ENCODE peak calls at places on chromosomes 4 and X, in nine cellular contexts. C is GM23248; G is right atrium auricular region; L is CD8-positive, alpha-beta memory T cell; T is A549; D is astrocyte; K is AG04450; N is mucosa of descending colon; Q is effector memory CD4-positive, alpha-beta T cell. V is an unnamed sample.

GRCh38 chr4:69718376-69719293 is 41.8 kb downstream of the SULT1B1 start:
- DNase-seq in Q (no peak), G (no peak), T (no peak), C (peak; percentile 34), N (no peak), L (no peak), D (peak; percentile 15), K (no peak), V (no peak)

GRCh38 chrX:119981286-119982070 is 37.9 kb upstream of the NKAP start:
- DNase-seq in N (no peak), T (no peak), G (no peak), D (no peak), L (no peak), Q (no peak), K (no peak), C (peak; percentile 49), V (peak; percentile 25)

GRCh38 chr4:166324321-166324720 is 451.3 kb downstream of the TLL1 start:
- DNase-seq in Q (no peak), G (no peak), D (no peak), T (no peak), L (no peak), K (no peak), N (no peak), C (no peak), V (no peak)

GRCh38 chr4:5165419-5166369 is 114.4 kb downstream of the STK32B start:
- DNase-seq in G (no peak), K (no peak), C (peak; percentile 52), L (no peak), T (no peak), Q (no peak), D (peak; percentile 66), N (no peak), V (no peak)

GRCh38 chr4:47722176-47722575 is 115.7 kb downstream of the CORIN start:
- DNase-seq in L (no peak), G (no peak), K (no peak), Q (no peak), D (no peak), N (no peak), T (no peak), C (no peak), V (no peak)

GRCh38 chr4:72208421-72209075 is 176.7 kb downstream of the NPFFR2 start:
- DNase-seq in Q (no peak), T (no peak), G (no peak), C (peak; percentile 1), L (no peak), K (no peak), N (no peak), D (no peak), V (no peak)

GRCh38 chr4:154720123-154720522 is 23.7 kb upstream of the LRAT start:
- DNase-seq in K (no peak), G (no peak), C (no peak), L (no peak), T (no peak), D (peak; percentile 3), Q (no peak), N (no peak), V (no peak)

GRCh38 chrX:150269613-150270254 is 93.4 kb upstream of the MAMLD1 start:
- DNase-seq in G (no peak), Q (no peak), N (no peak), D (peak; percentile 21), K (no peak), T (peak; percentile 69), C (peak; percentile 3), L (no peak), V (no peak)

GRCh38 chr4:73603307-73603710 is 16.9 kb downstream of the RASSF6 start:
- DNase-seq in C (no peak), G (no peak), T (peak; percentile 51), N (no peak), D (peak; percentile 65), L (no peak), K (peak; percentile 58), Q (no peak), V (no peak)

GRCh38 chrX:47321386-47321785 is 49.0 kb upstream of the ZNF157 start:
- DNase-seq in N (no peak), T (no peak), C (peak; percentile 81), G (peak; percentile 59), Q (no peak), K (no peak), L (no peak), D (peak; percentile 45), V (no peak)

GRCh38 chr4:41155194-41155830 is 59.0 kb downstream of the APBB2 start:
- DNase-seq in Q (no peak), L (no peak), G (no peak), N (no peak), D (peak; percentile 93), K (no peak), C (peak; percentile 86), T (no peak), V (no peak)

GRCh38 chrX:154432210-154432609 is 3.7 kb downstream of the ATP6AP1 start:
- DNase-seq in N (no peak), Q (no peak), D (no peak), T (no peak), K (no peak), C (no peak), L (no peak), G (no peak), V (no peak)

GRCh38 chr4:114368751-114369150 is 229.9 kb upstream of the UGT8 start:
- DNase-seq in N (no peak), L (no peak), Q (no peak), K (no peak), T (no peak), C (peak; percentile 31), G (no peak), D (no peak), V (no peak)

GRCh38 chr4:16858275-16858752 is 40.1 kb downstream of the LDB2 start:
- DNase-seq in T (no peak), N (no peak), K (peak; percentile 79), Q (no peak), D (peak; percentile 91), L (no peak), G (no peak), C (peak; percentile 32), V (no peak)

GRCh38 chrX:1385251-1385794 is 6.6 kb downstream of the SLC25A6 start:
- DNase-seq in T (no peak), L (no peak), G (peak; percentile 58), Q (no peak), K (no peak), D (no peak), C (no peak), N (no peak), V (no peak)

GRCh38 chr4:133320576-133321170 is 171.6 kb downstream of the PCDH10 start:
- DNase-seq in C (peak; percentile 36), Q (no peak), D (peak; percentile 11), K (no peak), G (no peak), T (peak; percentile 21), N (no peak), L (no peak), V (no peak)

DNA sequence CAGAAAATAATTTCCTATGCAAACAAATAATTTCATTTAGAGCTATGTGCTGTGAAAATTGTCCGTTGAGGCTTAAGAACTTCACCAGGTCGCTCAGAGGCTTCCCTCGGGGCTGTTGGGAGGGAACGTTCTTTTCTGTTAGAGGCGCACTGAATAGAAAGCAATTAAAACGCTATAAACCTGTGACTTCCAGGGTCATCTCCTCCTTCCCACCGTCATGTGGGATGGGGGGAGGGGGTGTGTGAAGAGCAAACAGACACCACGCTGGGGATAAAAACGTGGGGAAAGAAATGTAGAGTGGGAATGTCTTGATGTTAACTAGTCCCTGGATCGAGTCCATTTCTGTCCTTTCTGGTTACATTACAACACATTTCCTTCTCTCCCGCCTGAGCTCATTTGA is 35.3 kb upstream of the ZNF518B start:
- DNase-seq in C (no peak), G (no peak), K (no peak), N (no peak), L (no peak), Q (no peak), D (no peak), T (no peak), V (no peak)
- H3K4me3 ChIP-seq in C (no peak overlapping the region), G (no peak overlapping the region), K (no peak overlapping the region), N (no peak overlapping the region), L (no peak overlapping the region), Q (no peak overlapping the region), D (no peak overlapping the region), T (no peak overlapping the region), V (no peak overlapping the region)

GRCh38 chr4:25346913-25347312 is 30.1 kb upstream of the ANAPC4 start:
- DNase-seq in L (no peak), T (no peak), G (no peak), C (no peak), N (no peak), Q (no peak), K (no peak), D (no peak), V (no peak)
- H3K4me3 ChIP-seq in L (no peak overlapping the region), T (no peak overlapping the region), G (no peak overlapping the region), C (no peak overlapping the region), N (no peak overlapping the region), Q (no peak overlapping the region), K (no peak overlapping the region), D (no peak overlapping the region), V (no peak overlapping the region)

GRCh38 chr4:110636677-110637407 is 14.0 kb upstream of the PITX2 start:
- DNase-seq in G (no peak), T (peak; percentile 56), C (peak; percentile 90), D (peak; percentile 26), K (no peak), L (no peak), N (no peak), Q (no peak), V (no peak)
- H3K4me3 ChIP-seq in G (peak overlapping the region; percentile 42), T (peak overlapping the region; percentile 70), C (peak overlapping the region; percentile 88), D (peak overlapping the region; percentile 40), K (peak overlapping the region; percentile 43), L (no peak overlapping the region), N (no peak overlapping the region), Q (no peak overlapping the region), V (peak overlapping the region; percentile 35)

GRCh38 chr4:118338981-118339765 is 13.6 kb downstream of the PRSS12 start:
- DNase-seq in C (peak; percentile 76), Q (no peak), L (no peak), N (no peak), D (peak; percentile 68), T (no peak), K (peak; percentile 67), G (no peak), V (no peak)

GRCh38 chr4:118337954-118338353 is 14.8 kb downstream of the PRSS12 start:
- DNase-seq in K (no peak), N (no peak), C (peak; percentile 56), L (no peak), T (no peak), D (no peak), Q (no peak), G (no peak), V (no peak)

GRCh38 chr4:118338518-118338917 is 14.3 kb downstream of the PRSS12 start:
- DNase-seq in C (no peak), N (no peak), D (no peak), Q (no peak), T (no peak), G (no peak), K (no peak), L (no peak), V (no peak)

GRCh38 chr4:118335774-118336173 is 17.0 kb downstream of the PRSS12 start:
- DNase-seq in T (no peak), D (no peak), C (no peak), G (no peak), L (no peak), Q (no peak), N (no peak), K (no peak), V (no peak)

DNA sequence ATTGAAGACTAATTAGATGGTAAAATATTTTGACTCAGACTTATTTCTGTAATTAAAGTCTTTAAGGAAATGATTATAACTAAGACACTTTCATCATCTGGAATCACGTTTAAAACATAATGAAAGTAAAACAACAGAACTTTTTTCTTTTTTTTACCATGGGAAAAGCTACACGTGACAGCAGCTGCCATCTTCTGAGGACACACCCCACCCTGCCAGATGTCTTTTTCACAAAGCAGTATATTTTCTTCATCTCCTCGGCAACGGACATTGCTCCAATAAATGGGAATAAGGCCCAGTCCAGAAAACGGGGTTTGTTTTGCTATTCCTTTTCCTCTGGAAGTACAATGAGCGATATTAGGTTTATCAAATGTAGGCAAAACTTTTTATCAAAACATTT is 17.5 kb downstream of the PRSS12 start:
- DNase-seq in T (no peak), K (no peak), Q (no peak), C (no peak), L (no peak), N (no peak), D (no peak), G (no peak), V (no peak)
- H3K4me3 ChIP-seq in T (no peak overlapping the region), K (no peak overlapping the region), Q (no peak overlapping the region), C (no peak overlapping the region), L (no peak overlapping the region), N (no peak overlapping the region), D (no peak overlapping the region), G (no peak overlapping the region), V (no peak overlapping the region)

V was measured in Panc1.